ENCODE peak calls at places on chromosomes 2 and 18, in seven cellular contexts. V is stimulated activated CD4-positive, alpha-beta T cell treated with anti-CD3 and anti-CD28 coated beads, Interleukin-15, amount 100 ng/mL, for 1 hour; L is choroid plexus epithelial cell; M is pons; B is NCI-H1105; A is lung; Z is stimulated activated CD8-positive, alpha-beta memory T cell treated with anti-CD3 and anti-CD28 coated beads, Interleukin-12 subunit alpha, Interleukin-12 subunit beta, amount 100 ng/mL, for 1 hour. N is an unnamed sample.

GRCh38 chr18:10490401-10491289 is 35.2 kb upstream of the NAPG start:
- DNase-seq in V (no peak), L (no peak), M (peak), B (no peak), A (no peak), Z (peak), N (no peak)

GRCh38 chr18:47798366-47798765 is 132.1 kb downstream of the SMAD2 start:
- DNase-seq in V (no peak), L (no peak), M (no peak), B (no peak), A (no peak), Z (no peak), N (peak)

GRCh38 chr2:174568425-174568824 is 29.2 kb downstream of the WIPF1 start:
- DNase-seq in V (no peak), L (no peak), M (no peak), B (no peak), A (no peak), Z (no peak), N (no peak)

GRCh38 chr18:10405014-10405493 is 49.4 kb upstream of the APCDD1 start:
- DNase-seq in V (no peak), L (no peak), M (no peak), B (no peak), A (peak), Z (no peak), N (no peak)

GRCh38 chr18:9321709-9322108 is 12.9 kb upstream of the TWSG1 start:
- DNase-seq in V (no peak), L (peak), M (no peak), B (no peak), A (no peak), Z (no peak), N (no peak)

GRCh38 chr2:112690853-112691390 is 29.9 kb upstream of the NT5DC4 start:
- DNase-seq in V (peak), L (peak), M (peak), B (no peak), A (peak), Z (peak), N (no peak)

GRCh38 chr2:188291617-188292445 is at the start of gene GULP1:
- DNase-seq in V (no peak), L (peak), M (peak), B (no peak), A (peak), Z (no peak), N (no peak)

GRCh38 chr2:207333599-207334308 is 168.0 kb upstream of the KLF7 start:
- DNase-seq in V (no peak), L (no peak), M (no peak), B (no peak), A (no peak), Z (no peak), N (no peak)

GRCh38 chr2:101806123-101806522 is 108.6 kb downstream of the MAP4K4 start:
- DNase-seq in V (no peak), L (peak), M (no peak), B (no peak), A (no peak), Z (no peak), N (no peak)

GRCh38 chr18:77271720-77272481 is 22.3 kb downstream of the GALR1 start:
- DNase-seq in V (no peak), L (peak), M (no peak), B (no peak), A (no peak), Z (no peak), N (peak)

GRCh38 chr2:18795881-18796280 is 206.5 kb upstream of the NT5C1B start:
- DNase-seq in V (no peak), L (peak), M (no peak), B (no peak), A (no peak), Z (no peak), N (no peak)

GRCh38 chr18:24651472-24651871 is 191.0 kb downstream of the HRH4 start:
- DNase-seq in V (no peak), L (no peak), M (no peak), B (no peak), A (no peak), Z (no peak), N (peak)

GRCh38 chr2:101831351-101831865 is 133.9 kb downstream of the MAP4K4 start:
- DNase-seq in V (peak), L (peak), M (peak), B (no peak), A (peak), Z (peak), N (peak)

N was measured in esophagus muscularis mucosa.